ENCODE peak calls at places on chromosomes 7 and 10, in five cellular contexts. V, A, O, W and M are unnamed samples.

GRCh38 chr7:146575903-146576302 is 459.3 kb downstream of the CNTNAP2 start:
- DNase-seq in A (no peak), O (no peak), V (no peak), W (no peak), M (no peak)

GRCh38 chr10:44985175-44985681 is 6.6 kb upstream of the DEPP1 start:
- DNase-seq in V (no peak), A (no peak), W (no peak), O (no peak), M (no peak)

GRCh38 chr10:122419890-122420623 is 34.4 kb upstream of the ARMS2 start:
- DNase-seq in A (no peak), W (no peak), O (no peak), V (no peak), M (peak)

GRCh38 chr7:94178247-94178646 is 174.1 kb upstream of the BET1 start:
- DNase-seq in W (no peak), A (no peak), V (no peak), O (no peak), M (no peak)

GRCh38 chr7:117829450-117829849 is 43.8 kb downstream of the CTTNBP2 start:
- DNase-seq in V (no peak), W (no peak), A (no peak), O (no peak), M (no peak)

GRCh38 chr10:77420942-77421523 is 216.6 kb downstream of the KCNMA1 start:
- DNase-seq in V (no peak), O (no peak), A (no peak), W (no peak), M (no peak)

GRCh38 chr7:69757990-69758430 is 159.7 kb downstream of the AUTS2 start:
- DNase-seq in A (no peak), W (no peak), V (no peak), O (no peak), M (no peak)

GRCh38 chr10:133528845-133529575 is 1.8 kb downstream of the CYP2E1 start:
- DNase-seq in W (no peak), A (no peak), O (no peak), V (no peak), M (no peak)

GRCh38 chr7:82593780-82594179 is 150.2 kb upstream of the CACNA2D1 start:
- DNase-seq in W (no peak), V (no peak), O (no peak), A (no peak), M (no peak)

GRCh38 chr7:40199076-40199802 is 64.4 kb downstream of the SUGCT start:
- DNase-seq in W (no peak), A (peak), V (no peak), O (no peak), M (no peak)

GRCh38 chr10:9875353-9875752 is 1142.3 kb upstream of the CELF2 start:
- DNase-seq in W (no peak), A (no peak), V (no peak), O (no peak), M (no peak)

GRCh38 chr10:76009531-76009930 is 578.1 kb downstream of the LRMDA start:
- DNase-seq in W (no peak), V (no peak), O (no peak), A (no peak), M (no peak)

GRCh38 chr7:10708447-10708846 is 265.2 kb upstream of the PHF14 start:
- DNase-seq in V (no peak), A (peak), W (no peak), O (no peak), M (no peak)

GRCh38 chr10:4346257-4346656 is 479.8 kb upstream of the AKR1E2 start:
- DNase-seq in V (no peak), O (no peak), A (no peak), W (no peak), M (no peak)

GRCh38 chr10:4345842-4346241 is 480.2 kb upstream of the AKR1E2 start:
- DNase-seq in O (no peak), V (no peak), W (no peak), A (no peak), M (no peak)

GRCh38 chr10:4343091-4343490 is 482.9 kb upstream of the AKR1E2 start:
- DNase-seq in A (no peak), V (no peak), W (no peak), O (no peak), M (no peak)

GRCh38 chr10:4343798-4344370 is 482.1 kb upstream of the AKR1E2 start:
- DNase-seq in O (no peak), W (no peak), A (no peak), V (no peak), M (no peak)

GRCh38 chr10:4344544-4344994 is 481.4 kb upstream of the AKR1E2 start:
- DNase-seq in O (no peak), W (peak), V (no peak), A (peak), M (peak)
- TF ChIP-seq POLR2A in O (no peak), W (no peak), V (no peak), A (no peak), M (no peak)

GRCh38 chr7:116258734-116259133 is 48.4 kb downstream of the TES start:
- DNase-seq in V (no peak), W (no peak), A (peak), O (no peak), M (peak)
- TF ChIP-seq POLR2A in V (no peak), W (no peak), A (no peak), O (no peak), M (no peak)

DNA sequence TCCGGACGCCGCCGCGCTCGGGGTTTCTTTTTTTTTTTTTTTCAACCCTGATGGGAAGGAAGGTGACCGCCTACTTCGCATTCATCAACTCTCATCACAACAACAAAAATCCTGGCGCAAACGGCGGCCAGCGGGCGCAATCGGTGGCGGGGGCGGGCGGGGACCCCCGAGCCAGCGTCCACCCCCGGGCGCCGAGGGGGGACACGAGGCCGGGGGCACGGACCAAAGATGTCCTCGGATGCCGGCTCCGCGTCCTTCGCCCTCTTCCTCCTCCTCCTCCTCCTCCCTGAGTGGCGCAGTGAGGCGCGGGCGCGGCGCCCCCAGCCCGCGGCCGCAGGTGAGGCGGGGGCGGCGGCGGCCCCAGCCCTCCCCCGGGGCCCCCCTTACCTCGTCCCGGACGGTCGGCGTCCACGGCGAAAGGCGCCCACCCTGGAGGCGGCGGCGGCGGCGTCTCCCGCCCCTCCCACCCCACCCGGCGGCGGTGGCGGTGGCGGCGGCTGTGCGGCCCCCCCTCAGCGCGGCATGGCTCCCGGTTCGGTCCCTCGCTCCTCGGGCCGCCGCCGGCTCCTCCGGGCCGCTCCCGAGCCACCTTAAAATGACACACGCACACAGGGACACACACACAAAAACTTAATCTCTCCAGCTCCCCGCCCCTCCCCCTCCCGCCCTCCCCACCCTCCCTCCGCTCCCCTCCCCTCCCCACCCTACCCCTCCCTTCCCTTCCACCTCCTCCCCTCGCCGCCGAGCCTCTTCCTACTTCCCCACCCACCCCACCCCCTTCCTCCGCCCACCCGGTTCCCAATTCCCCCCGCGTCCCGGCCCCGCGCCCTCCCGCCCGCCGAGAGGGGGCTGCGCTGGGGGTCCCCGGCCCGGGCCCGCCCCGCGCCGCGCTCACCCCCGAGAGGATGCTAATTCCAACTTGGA is at the start of gene CTBP2:
- DNase-seq in W (peak), A (peak), O (peak), V (peak), M (peak)
- TF ChIP-seq POLR2A in W (no peak), A (peak), O (no peak), V (peak), M (no peak)

GRCh38 chr10:3467052-3467906 is 294.7 kb upstream of the PITRM1 start:
- DNase-seq in A (peak), V (peak), W (peak), O (no peak), M (peak)
- TF ChIP-seq POLR2A in A (no peak), V (no peak), W (no peak), O (no peak), M (no peak)

GRCh38 chr7:150372271-150373048 is 3.8 kb downstream of the REPIN1 start:
- DNase-seq in W (peak), V (no peak), O (no peak), A (no peak), M (no peak)

GRCh38 chr7:150370612-150371071 is 2.0 kb downstream of the REPIN1 start:
- DNase-seq in O (no peak), V (no peak), W (no peak), A (no peak), M (peak)

GRCh38 chr7:150371996-150372270 is 3.3 kb downstream of the REPIN1 start:
- DNase-seq in A (no peak), O (no peak), V (no peak), W (no peak), M (no peak)

GRCh38 chr7:150369740-150370501 is 1.3 kb downstream of the REPIN1 start:
- DNase-seq in A (no peak), O (no peak), W (no peak), V (no peak), M (no peak)

DNA sequence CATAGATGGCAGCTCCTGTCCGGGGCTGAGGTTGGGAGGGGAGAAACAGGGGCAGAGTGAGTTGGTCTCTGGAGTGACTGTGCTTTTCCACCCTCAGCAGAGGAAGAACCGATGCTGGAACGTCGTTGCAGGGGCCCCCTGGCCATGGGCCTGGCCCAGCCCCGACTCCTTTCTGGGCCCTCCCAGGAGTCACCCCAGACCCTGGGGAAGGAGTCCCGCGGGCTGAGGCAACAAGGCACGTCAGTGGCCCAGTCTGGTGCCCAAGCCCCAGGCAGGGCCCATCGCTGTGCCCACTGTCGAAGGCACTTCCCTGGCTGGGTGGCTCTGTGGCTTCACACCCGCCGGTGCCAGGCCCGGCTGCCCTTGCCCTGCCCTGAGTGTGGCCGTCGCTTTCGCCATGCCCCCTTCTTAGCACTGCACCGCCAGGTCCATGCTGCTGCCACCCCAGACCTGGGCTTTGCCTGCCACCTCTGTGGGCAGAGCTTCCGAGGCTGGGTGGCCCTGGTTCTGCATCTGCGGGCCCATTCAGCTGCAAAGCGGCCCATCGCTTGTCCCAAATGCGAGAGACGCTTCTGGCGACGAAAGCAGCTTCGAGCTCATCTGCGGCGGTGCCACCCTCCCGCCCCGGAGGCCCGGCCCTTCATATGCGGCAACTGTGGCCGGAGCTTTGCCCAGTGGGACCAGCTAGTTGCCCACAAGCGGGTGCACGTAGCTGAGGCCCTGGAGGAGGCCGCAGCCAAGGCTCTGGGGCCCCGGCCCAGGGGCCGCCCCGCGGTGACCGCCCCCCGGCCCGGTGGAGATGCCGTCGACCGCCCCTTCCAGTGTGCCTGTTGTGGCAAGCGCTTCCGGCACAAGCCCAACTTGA is 2.7 kb downstream of the REPIN1 start:
- DNase-seq in W (no peak), O (no peak), V (no peak), A (no peak), M (no peak)
- TF ChIP-seq POLR2A in W (no peak), O (no peak), V (no peak), A (no peak), M (no peak)

GRCh38 chr10:86755740-86756510 is 494 bp upstream of the BMPR1A start:
- DNase-seq in O (peak), A (peak), W (peak), V (peak), M (peak)
- TF ChIP-seq POLR2A in O (peak), A (peak), W (peak), V (peak), M (peak)

GRCh38 chr7:32490127-32490796 is at the start of gene LSM5:
- DNase-seq in W (peak), O (peak), A (peak), V (peak), M (peak)
- TF ChIP-seq POLR2A in W (peak), O (peak), A (peak), V (no peak), M (peak)

GRCh38 chr10:97445722-97446639 is at the start of the genes EXOSC1 and ZDHHC16:
- DNase-seq in O (peak), A (peak), V (peak), W (peak), M (peak)
- TF ChIP-seq POLR2A in O (peak), A (peak), V (peak), W (peak), M (peak)

GRCh38 chr7:22295402-22296264 is 61.3 kb downstream of the RAPGEF5 start:
- DNase-seq in W (no peak), A (no peak), O (no peak), V (no peak), M (no peak)
- TF ChIP-seq POLR2A in W (no peak), A (no peak), O (no peak), V (no peak), M (no peak)